ENCODE peak calls at places on chromosomes 6 and 20, in seven cellular contexts. One of them, this sample, is unnamed.

GRCh38 chr6:138509371-138509770 is 10.1 kb upstream of the NHSL1 start:
- DNase-seq in SK-N-SH: peak; percentile 6
- DNase-seq in GM12878: no peak
- DNase-seq in H1: no peak
- DNase-seq in HepG2: peak; percentile 71
- DNase-seq in HCT116: peak; percentile 44
- DNase-seq in K562: peak; percentile 18
- DNase-seq in this sample: peak; percentile 15

GRCh38 chr20:59136027-59136426 is 27.6 kb upstream of the ZNF831 start:
- DNase-seq in K562: no peak
- DNase-seq in HepG2: no peak
- DNase-seq in HCT116: no peak
- DNase-seq in H1: no peak
- DNase-seq in GM12878: no peak
- DNase-seq in SK-N-SH: no peak
- DNase-seq in this sample: no peak

GRCh38 chr20:13947719-13948118 is 42.7 kb downstream of the SEL1L2 start:
- DNase-seq in GM12878: no peak
- DNase-seq in H1: no peak
- DNase-seq in HepG2: no peak
- DNase-seq in K562: no peak
- DNase-seq in SK-N-SH: no peak
- DNase-seq in HCT116: no peak
- DNase-seq in this sample: no peak

GRCh38 chr20:58719971-58720371 is 27.4 kb downstream of the NPEPL1 start:
- DNase-seq in HCT116: no peak
- DNase-seq in H1: no peak
- DNase-seq in GM12878: no peak
- DNase-seq in K562: no peak
- DNase-seq in SK-N-SH: peak; percentile 20
- DNase-seq in HepG2: no peak
- DNase-seq in this sample: peak; percentile 51

GRCh38 chr6:157832250-157832967 is 9.4 kb downstream of the SNX9 start:
- DNase-seq in HepG2: no peak
- DNase-seq in K562: no peak
- DNase-seq in SK-N-SH: no peak
- DNase-seq in GM12878: no peak
- DNase-seq in HCT116: no peak
- DNase-seq in H1: no peak
- DNase-seq in this sample: no peak

GRCh38 chr20:53524589-53525311 is 68.9 kb downstream of the ZNF217 start:
- DNase-seq in SK-N-SH: no peak
- DNase-seq in HepG2: no peak
- DNase-seq in GM12878: no peak
- DNase-seq in HCT116: no peak
- DNase-seq in H1: no peak
- DNase-seq in K562: no peak
- DNase-seq in this sample: no peak

GRCh38 chr6:136335736-136336362 is 46.2 kb upstream of the BCLAF1 start:
- DNase-seq in K562: no peak
- DNase-seq in GM12878: no peak
- DNase-seq in SK-N-SH: no peak
- DNase-seq in HCT116: no peak
- DNase-seq in H1: no peak
- DNase-seq in HepG2: no peak
- DNase-seq in this sample: no peak

GRCh38 chr6:54613596-54613995 is 233.0 kb upstream of the FAM83B start:
- DNase-seq in H1: no peak
- DNase-seq in SK-N-SH: no peak
- DNase-seq in GM12878: no peak
- DNase-seq in HCT116: no peak
- DNase-seq in K562: no peak
- DNase-seq in HepG2: no peak
- DNase-seq in this sample: no peak

GRCh38 chr6:13794184-13794583 is 20.2 kb downstream of the MCUR1 start:
- DNase-seq in HCT116: no peak
- DNase-seq in HepG2: no peak
- DNase-seq in H1: no peak
- DNase-seq in SK-N-SH: no peak
- DNase-seq in K562: peak; percentile 32
- DNase-seq in GM12878: peak; percentile 63
- DNase-seq in this sample: no peak

GRCh38 chr6:75285156-75285639 is 606 bp upstream of the TMEM30A start:
- DNase-seq in GM12878: no peak
- DNase-seq in H1: no peak
- DNase-seq in K562: no peak
- DNase-seq in SK-N-SH: peak; percentile 14
- DNase-seq in HCT116: no peak
- DNase-seq in HepG2: no peak
- DNase-seq in this sample: no peak

GRCh38 chr6:3457710-3458605 is 1.1 kb upstream of the SLC22A23 start:
- DNase-seq in GM12878: no peak
- DNase-seq in SK-N-SH: peak; percentile 37
- DNase-seq in K562: peak; percentile 45
- DNase-seq in HCT116: peak; percentile 42
- DNase-seq in H1: no peak
- DNase-seq in HepG2: peak; percentile 37
- DNase-seq in this sample: peak; percentile 80

GRCh38 chr6:22102671-22103070 is 194.2 kb downstream of the PRL start:
- DNase-seq in GM12878: peak; percentile 68
- DNase-seq in H1: no peak
- DNase-seq in K562: no peak
- DNase-seq in HCT116: no peak
- DNase-seq in HepG2: no peak
- DNase-seq in SK-N-SH: no peak
- DNase-seq in this sample: no peak

GRCh38 chr20:58855506-58856314 is 3.2 kb downstream of the GNAS start:
- DNase-seq in HepG2: no peak
- DNase-seq in GM12878: no peak
- DNase-seq in SK-N-SH: no peak
- DNase-seq in H1: no peak
- DNase-seq in HCT116: no peak
- DNase-seq in K562: no peak
- DNase-seq in this sample: peak; percentile 94

GRCh38 chr6:73964455-73964854 is 268.5 kb downstream of the CD109 start:
- DNase-seq in HepG2: no peak
- DNase-seq in GM12878: no peak
- DNase-seq in HCT116: no peak
- DNase-seq in H1: no peak
- DNase-seq in SK-N-SH: no peak
- DNase-seq in K562: no peak
- DNase-seq in this sample: no peak

GRCh38 chr6:157267109-157267611 is 56.2 kb downstream of the TMEM242 start:
- DNase-seq in GM12878: no peak
- DNase-seq in HepG2: no peak
- DNase-seq in H1: no peak
- DNase-seq in HCT116: no peak
- DNase-seq in K562: no peak
- DNase-seq in SK-N-SH: no peak
- DNase-seq in this sample: no peak

GRCh38 chr6:157614026-157614484 is 209.0 kb upstream of the SNX9 start:
- DNase-seq in HCT116: no peak
- DNase-seq in GM12878: no peak
- DNase-seq in K562: no peak
- DNase-seq in SK-N-SH: no peak
- DNase-seq in H1: no peak
- DNase-seq in HepG2: peak; percentile 41
- DNase-seq in this sample: no peak

GRCh38 chr6:118735320-118735719 is 83.9 kb upstream of the CEP85L start:
- DNase-seq in HepG2: peak; percentile 12
- DNase-seq in SK-N-SH: peak; percentile 54
- DNase-seq in HCT116: no peak
- DNase-seq in H1: no peak
- DNase-seq in K562: peak; percentile 51
- DNase-seq in GM12878: no peak
- DNase-seq in this sample: no peak

GRCh38 chr6:155066371-155066770 is 71.3 kb downstream of the TIAM2 start:
- DNase-seq in K562: no peak
- DNase-seq in GM12878: no peak
- DNase-seq in H1: no peak
- DNase-seq in HCT116: no peak
- DNase-seq in SK-N-SH: no peak
- DNase-seq in HepG2: no peak
- DNase-seq in this sample: no peak

GRCh38 chr6:40328376-40328987 is 258.7 kb downstream of the LRFN2 start:
- DNase-seq in HCT116: peak; percentile 33
- DNase-seq in K562: peak; percentile 62
- DNase-seq in H1: no peak
- DNase-seq in SK-N-SH: peak; percentile 63
- DNase-seq in HepG2: no peak
- DNase-seq in GM12878: no peak
- DNase-seq in this sample: peak; percentile 84

GRCh38 chr6:3305216-3305565 is 46.4 kb downstream of the PSMG4 start:
- DNase-seq in GM12878: no peak
- DNase-seq in SK-N-SH: no peak
- DNase-seq in HepG2: no peak
- DNase-seq in HCT116: no peak
- DNase-seq in H1: no peak
- DNase-seq in K562: no peak
- DNase-seq in this sample: no peak

GRCh38 chr20:42018979-42019378 is 400.8 kb upstream of the CHD6 start:
- DNase-seq in GM12878: no peak
- DNase-seq in K562: no peak
- DNase-seq in H1: no peak
- DNase-seq in HCT116: no peak
- DNase-seq in SK-N-SH: no peak
- DNase-seq in HepG2: peak; percentile 22
- DNase-seq in this sample: no peak
- TF ChIP-seq JUND in GM12878: no peak
- TF ChIP-seq JUND in K562: no peak
- TF ChIP-seq JUND in H1: peak; percentile 55
- TF ChIP-seq JUND in HCT116: no peak
- TF ChIP-seq JUND in SK-N-SH: no peak
- TF ChIP-seq JUND in HepG2: no peak
- TF ChIP-seq JUND in this sample: no peak

DNA sequence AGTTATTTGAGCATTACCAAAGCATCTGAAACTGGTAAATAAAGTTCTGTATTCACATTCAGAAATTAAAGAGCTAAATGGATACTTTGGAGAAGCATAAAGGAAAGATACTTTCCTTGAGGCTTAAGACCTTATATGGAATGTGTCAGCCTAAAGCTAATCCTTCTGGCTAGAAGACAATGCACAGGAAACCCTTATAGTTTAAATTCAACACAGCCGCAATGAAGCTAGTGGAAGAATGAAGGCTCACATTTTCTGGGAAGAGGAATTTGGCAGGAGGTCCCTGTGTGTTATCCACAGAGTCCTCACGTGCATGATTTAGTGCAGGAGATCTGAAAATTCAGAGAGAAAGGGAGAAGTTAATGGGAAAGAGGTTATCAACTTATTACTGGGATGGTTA is 21.5 kb upstream of the CHD6 start:
- DNase-seq in K562: no peak
- DNase-seq in HCT116: no peak
- DNase-seq in SK-N-SH: no peak
- DNase-seq in H1: no peak
- DNase-seq in HepG2: no peak
- DNase-seq in GM12878: no peak
- DNase-seq in this sample: no peak
- TF ChIP-seq JUND in K562: no peak
- TF ChIP-seq JUND in HCT116: no peak
- TF ChIP-seq JUND in SK-N-SH: no peak
- TF ChIP-seq JUND in H1: no peak
- TF ChIP-seq JUND in HepG2: no peak
- TF ChIP-seq JUND in GM12878: no peak
- TF ChIP-seq JUND in this sample: no peak

GRCh38 chr20:50558483-50558925 is 48.3 kb downstream of the PTPN1 start:
- DNase-seq in K562: peak; percentile 63
- DNase-seq in SK-N-SH: no peak
- DNase-seq in GM12878: no peak
- DNase-seq in HCT116: peak; percentile 68
- DNase-seq in H1: no peak
- DNase-seq in HepG2: no peak
- DNase-seq in this sample: no peak
- TF ChIP-seq JUND in K562: peak; percentile 95
- TF ChIP-seq JUND in SK-N-SH: peak; percentile 25
- TF ChIP-seq JUND in GM12878: no peak
- TF ChIP-seq JUND in HCT116: peak; percentile 60
- TF ChIP-seq JUND in H1: no peak
- TF ChIP-seq JUND in HepG2: no peak
- TF ChIP-seq JUND in this sample: no peak

GRCh38 chr20:1527923-1528322 is 29.6 kb downstream of the SIRPD start:
- DNase-seq in H1: no peak
- DNase-seq in HepG2: no peak
- DNase-seq in HCT116: no peak
- DNase-seq in K562: no peak
- DNase-seq in GM12878: no peak
- DNase-seq in SK-N-SH: no peak
- DNase-seq in this sample: no peak

GRCh38 chr20:1528811-1529210 is 28.7 kb downstream of the SIRPD start:
- DNase-seq in HCT116: no peak
- DNase-seq in GM12878: no peak
- DNase-seq in SK-N-SH: no peak
- DNase-seq in H1: no peak
- DNase-seq in HepG2: no peak
- DNase-seq in K562: no peak
- DNase-seq in this sample: no peak

GRCh38 chr20:1526896-1527295 is 30.6 kb downstream of the SIRPD start:
- DNase-seq in HepG2: no peak
- DNase-seq in H1: no peak
- DNase-seq in GM12878: no peak
- DNase-seq in K562: no peak
- DNase-seq in HCT116: no peak
- DNase-seq in SK-N-SH: no peak
- DNase-seq in this sample: no peak

GRCh38 chr20:1526310-1526709 is 31.2 kb downstream of the SIRPD start:
- DNase-seq in GM12878: no peak
- DNase-seq in HepG2: no peak
- DNase-seq in K562: no peak
- DNase-seq in HCT116: no peak
- DNase-seq in H1: no peak
- DNase-seq in SK-N-SH: no peak
- DNase-seq in this sample: no peak

DNA sequence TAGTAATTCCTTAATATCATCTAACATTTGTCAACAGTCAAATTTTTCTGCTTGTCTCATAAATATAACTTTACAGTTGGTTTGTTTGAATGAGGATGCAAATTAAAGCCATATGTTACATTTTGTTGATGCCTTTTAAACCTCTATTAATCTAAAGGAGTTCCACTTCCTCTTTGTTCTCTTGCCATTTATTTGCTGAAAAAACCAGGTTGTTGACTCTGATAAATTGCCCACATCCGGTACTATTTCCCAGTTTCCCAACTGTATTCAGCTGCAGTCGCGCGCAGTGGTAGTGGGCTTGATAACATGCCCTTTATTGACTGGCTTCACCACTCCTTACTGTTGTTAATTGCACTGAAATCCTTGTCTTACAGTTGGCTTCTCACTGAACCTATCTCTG is 32.8 kb upstream of the SIRPB2 start:
- DNase-seq in H1: no peak
- DNase-seq in HCT116: no peak
- DNase-seq in HepG2: no peak
- DNase-seq in SK-N-SH: no peak
- DNase-seq in K562: no peak
- DNase-seq in GM12878: no peak
- DNase-seq in this sample: no peak
- TF ChIP-seq JUND in H1: no peak
- TF ChIP-seq JUND in HCT116: no peak
- TF ChIP-seq JUND in HepG2: no peak
- TF ChIP-seq JUND in SK-N-SH: no peak
- TF ChIP-seq JUND in K562: no peak
- TF ChIP-seq JUND in GM12878: no peak
- TF ChIP-seq JUND in this sample: no peak

This sample was measured in T47D.